ENCODE peak calls at places on chromosomes 3 and 15, in four cellular contexts. One of them, this sample, is unnamed.

GRCh38 chr15:66765478-66766281 is 63.6 kb downstream of the SMAD6 start:
- DNase-seq in putamen: no peak
- DNase-seq in A172: peak
- DNase-seq in activated naive CD4-positive, alpha-beta T cell: no peak
- DNase-seq in this sample: no peak

GRCh38 chr3:38563070-38563901 is 67.1 kb downstream of the EXOG start:
- DNase-seq in putamen: no peak
- DNase-seq in A172: no peak
- DNase-seq in activated naive CD4-positive, alpha-beta T cell: no peak
- DNase-seq in this sample: no peak

GRCh38 chr3:124453221-124453620 is 277.0 kb upstream of the UMPS start:
- DNase-seq in putamen: no peak
- DNase-seq in A172: no peak
- DNase-seq in activated naive CD4-positive, alpha-beta T cell: no peak
- DNase-seq in this sample: no peak

GRCh38 chr3:1087066-1087555 is 5.7 kb upstream of the CNTN6 start:
- DNase-seq in putamen: no peak
- DNase-seq in A172: peak
- DNase-seq in activated naive CD4-positive, alpha-beta T cell: no peak
- DNase-seq in this sample: peak

GRCh38 chr3:129432671-129433070 is 4.2 kb upstream of the EFCAB12 start:
- DNase-seq in putamen: no peak
- DNase-seq in A172: no peak
- DNase-seq in activated naive CD4-positive, alpha-beta T cell: no peak
- DNase-seq in this sample: no peak

GRCh38 chr15:94182883-94183282 is 48.5 kb upstream of the MCTP2 start:
- DNase-seq in putamen: no peak
- DNase-seq in A172: no peak
- DNase-seq in activated naive CD4-positive, alpha-beta T cell: no peak
- DNase-seq in this sample: no peak

GRCh38 chr3:43255675-43256074 is 30.7 kb upstream of the SNRK start:
- DNase-seq in putamen: no peak
- DNase-seq in A172: no peak
- DNase-seq in activated naive CD4-positive, alpha-beta T cell: no peak
- DNase-seq in this sample: no peak

GRCh38 chr3:132722165-132723023 is at the start of gene NPHP3:
- DNase-seq in putamen: peak
- DNase-seq in A172: peak
- DNase-seq in activated naive CD4-positive, alpha-beta T cell: peak
- DNase-seq in this sample: peak

GRCh38 chr3:134134240-134134639 is 104.5 kb upstream of the SLCO2A1 start:
- DNase-seq in putamen: no peak
- DNase-seq in A172: no peak
- DNase-seq in activated naive CD4-positive, alpha-beta T cell: no peak
- DNase-seq in this sample: no peak

GRCh38 chr3:195908439-195909293 is at the start of gene TNK2:
- DNase-seq in putamen: no peak
- DNase-seq in A172: no peak
- DNase-seq in activated naive CD4-positive, alpha-beta T cell: no peak
- DNase-seq in this sample: no peak

GRCh38 chr3:148866261-148866660 is 1.2 kb downstream of the CPA3 start:
- DNase-seq in putamen: no peak
- DNase-seq in A172: peak
- DNase-seq in activated naive CD4-positive, alpha-beta T cell: no peak
- DNase-seq in this sample: no peak

GRCh38 chr15:83287541-83288027 is 3.1 kb upstream of the BNC1 start:
- DNase-seq in putamen: no peak
- DNase-seq in A172: peak
- DNase-seq in activated naive CD4-positive, alpha-beta T cell: no peak
- DNase-seq in this sample: no peak

GRCh38 chr15:93831641-93832040 is 399.7 kb upstream of the MCTP2 start:
- DNase-seq in putamen: no peak
- DNase-seq in A172: no peak
- DNase-seq in activated naive CD4-positive, alpha-beta T cell: no peak
- DNase-seq in this sample: no peak

GRCh38 chr3:141421186-141421585 is 52.9 kb downstream of the ZBTB38 start:
- DNase-seq in putamen: no peak
- DNase-seq in A172: no peak
- DNase-seq in activated naive CD4-positive, alpha-beta T cell: no peak
- DNase-seq in this sample: no peak

GRCh38 chr3:161551697-161552096 is 55.1 kb downstream of the OTOL1 start:
- DNase-seq in putamen: no peak
- DNase-seq in A172: no peak
- DNase-seq in activated naive CD4-positive, alpha-beta T cell: no peak
- DNase-seq in this sample: no peak

GRCh38 chr3:24235121-24235520 is 259.5 kb downstream of the THRB start:
- DNase-seq in putamen: no peak
- DNase-seq in A172: peak
- DNase-seq in activated naive CD4-positive, alpha-beta T cell: no peak
- DNase-seq in this sample: no peak